ENCODE peak calls at places on chromosomes 1 and 21, in seven cellular contexts. W is NCI-H2081; O is left ventricle myocardium superior; C is AG04449; E is HAP-1; H is left kidney; J is activated CD8-positive, alpha-beta memory T cell treated with anti-CD3 and anti-CD28 coated beads for 48 hours. Y is an unnamed sample.

GRCh38 chr1:30887485-30888315 is 20.9 kb downstream of the SDC3 start:
- DNase-seq in O (no peak), J (no peak), H (no peak), W (no peak), E (no peak), C (no peak), Y (peak)

GRCh38 chr1:216314369-216315095 is 108.7 kb downstream of the USH2A start:
- DNase-seq in J (no peak), O (no peak), W (no peak), H (no peak), E (no peak), C (no peak), Y (no peak)

GRCh38 chr1:163471766-163472165 is 150.0 kb downstream of the NUF2 start:
- DNase-seq in C (no peak), E (no peak), O (no peak), J (no peak), W (no peak), H (peak), Y (no peak)

GRCh38 chr1:214670098-214670497 is 67.1 kb downstream of the CENPF start:
- DNase-seq in W (peak), E (no peak), C (no peak), J (no peak), O (peak), H (peak), Y (no peak)

GRCh38 chr1:227357229-227358078 is 39.2 kb upstream of the CDC42BPA start:
- DNase-seq in E (peak), C (no peak), H (peak), J (no peak), W (no peak), O (peak), Y (peak)

GRCh38 chr1:184486761-184487445 is 100.1 kb downstream of the C1orf21 start:
- DNase-seq in H (no peak), J (no peak), C (no peak), E (no peak), O (no peak), W (no peak), Y (no peak)

GRCh38 chr1:171245458-171246064 is 2.7 kb upstream of the FMO1 start:
- DNase-seq in W (no peak), J (no peak), H (peak), C (no peak), E (peak), O (no peak), Y (no peak)

GRCh38 chr1:98119793-98120192 is 199.0 kb upstream of the DPYD start:
- DNase-seq in H (peak), O (no peak), E (peak), C (no peak), W (peak), J (no peak), Y (no peak)

GRCh38 chr1:169148472-169149252 is 42.2 kb downstream of the ATP1B1 start:
- DNase-seq in E (no peak), H (peak), O (no peak), W (no peak), J (no peak), C (no peak), Y (no peak)

GRCh38 chr1:114011796-114012195 is 32.5 kb downstream of the OLFML3 start:
- DNase-seq in H (no peak), W (no peak), C (no peak), J (no peak), E (no peak), O (no peak), Y (no peak)

GRCh38 chr1:51689643-51690042 is 72.8 kb downstream of the OSBPL9 start:
- DNase-seq in J (no peak), O (no peak), H (no peak), C (no peak), W (no peak), E (no peak), Y (no peak)

GRCh38 chr1:3695326-3696217 is 43.3 kb downstream of the TP73 start:
- DNase-seq in C (no peak), O (peak), E (peak), H (peak), W (no peak), J (no peak), Y (no peak)

GRCh38 chr1:50105430-50105829 is 3.3 kb upstream of the ELAVL4 start:
- DNase-seq in C (no peak), O (no peak), J (no peak), W (peak), H (peak), E (no peak), Y (no peak)

GRCh38 chr21:45496968-45497845 is 45.0 kb downstream of the SLC19A1 start:
- DNase-seq in C (no peak), J (no peak), H (no peak), E (no peak), O (peak), W (no peak), Y (no peak)

GRCh38 chr1:231116741-231117140 is 45.1 kb upstream of the TRIM67 start:
- DNase-seq in W (no peak), J (no peak), E (no peak), O (no peak), H (no peak), C (no peak), Y (no peak)

GRCh38 chr1:95953668-95954067 is 719.7 kb downstream of the RWDD3 start:
- DNase-seq in E (no peak), O (no peak), H (no peak), W (no peak), J (no peak), C (no peak), Y (no peak)

GRCh38 chr1:5734996-5735395 is 257.2 kb downstream of the NPHP4 start:
- DNase-seq in H (no peak), O (no peak), J (no peak), E (no peak), W (no peak), C (no peak), Y (no peak)

GRCh38 chr1:241156231-241156965 is 200.6 kb downstream of the RGS7 start:
- DNase-seq in C (no peak), H (peak), J (no peak), W (no peak), O (no peak), E (no peak), Y (no peak)

GRCh38 chr1:113949007-113949406 is 19.9 kb downstream of the HIPK1 start:
- DNase-seq in J (no peak), H (no peak), C (no peak), O (peak), E (no peak), W (no peak), Y (no peak)

GRCh38 chr1:33030575-33030974 is 6.1 kb downstream of the AK2 start:
- DNase-seq in J (no peak), C (no peak), H (no peak), W (no peak), E (no peak), O (no peak), Y (no peak)

GRCh38 chr1:248404024-248404423 is 1.2 kb downstream of the OR2T1 start:
- DNase-seq in J (no peak), W (no peak), E (no peak), H (no peak), O (no peak), C (no peak), Y (no peak)

GRCh38 chr1:210089848-210090247 is 142.7 kb upstream of the SERTAD4 start:
- DNase-seq in E (no peak), C (no peak), H (no peak), J (no peak), O (no peak), W (no peak), Y (no peak)

GRCh38 chr1:215082532-215083407 is at the start of gene KCNK2:
- DNase-seq in O (no peak), W (peak), H (peak), J (no peak), E (peak), C (no peak), Y (no peak)